ENCODE peak calls at places on chromosome 17, in six cellular contexts. One of them, this sample, is unnamed.

GRCh38 chr17:286571-286970 is 66.0 kb downstream of the RPH3AL start:
- DNase-seq in HuH-7.5: no peak
- DNase-seq in T-helper 1 cell: no peak
- DNase-seq in adrenal gland: peak
- DNase-seq in CD8-positive, alpha-beta T cell: no peak
- DNase-seq in NCI-H2081 treated with DMSO at 0.1 percent for 48 hours: no peak
- DNase-seq in this sample: no peak

GRCh38 chr17:76833747-76834146 is 34.5 kb upstream of the MGAT5B start:
- DNase-seq in adrenal gland: no peak
- DNase-seq in HuH-7.5: no peak
- DNase-seq in NCI-H2081 treated with DMSO at 0.1 percent for 48 hours: no peak
- DNase-seq in CD8-positive, alpha-beta T cell: no peak
- DNase-seq in T-helper 1 cell: no peak
- DNase-seq in this sample: no peak

GRCh38 chr17:81092518-81093095 is 57.7 kb downstream of the BAIAP2 start:
- DNase-seq in NCI-H2081 treated with DMSO at 0.1 percent for 48 hours: no peak
- DNase-seq in T-helper 1 cell: no peak
- DNase-seq in HuH-7.5: no peak
- DNase-seq in adrenal gland: no peak
- DNase-seq in CD8-positive, alpha-beta T cell: no peak
- DNase-seq in this sample: no peak

GRCh38 chr17:83176956-83177583 is 97.7 kb downstream of the METRNL start:
- DNase-seq in T-helper 1 cell: no peak
- DNase-seq in CD8-positive, alpha-beta T cell: no peak
- DNase-seq in adrenal gland: no peak
- DNase-seq in NCI-H2081 treated with DMSO at 0.1 percent for 48 hours: no peak
- DNase-seq in HuH-7.5: no peak
- DNase-seq in this sample: peak

GRCh38 chr17:78897639-78897996 is 5.4 kb downstream of the CEP295NL start:
- DNase-seq in HuH-7.5: no peak
- DNase-seq in CD8-positive, alpha-beta T cell: no peak
- DNase-seq in adrenal gland: no peak
- DNase-seq in T-helper 1 cell: no peak
- DNase-seq in NCI-H2081 treated with DMSO at 0.1 percent for 48 hours: no peak
- DNase-seq in this sample: peak

GRCh38 chr17:44970136-44970737 is 2.1 kb upstream of the C1QL1 start:
- DNase-seq in NCI-H2081 treated with DMSO at 0.1 percent for 48 hours: no peak
- DNase-seq in T-helper 1 cell: no peak
- DNase-seq in CD8-positive, alpha-beta T cell: peak
- DNase-seq in adrenal gland: no peak
- DNase-seq in HuH-7.5: no peak
- DNase-seq in this sample: no peak

GRCh38 chr17:36877774-36878173 is 59.5 kb upstream of the LHX1 start:
- DNase-seq in T-helper 1 cell: no peak
- DNase-seq in adrenal gland: no peak
- DNase-seq in HuH-7.5: no peak
- DNase-seq in NCI-H2081 treated with DMSO at 0.1 percent for 48 hours: no peak
- DNase-seq in CD8-positive, alpha-beta T cell: no peak
- DNase-seq in this sample: no peak

GRCh38 chr17:77055453-77055852 is 85.3 kb upstream of the SEC14L1 start:
- DNase-seq in NCI-H2081 treated with DMSO at 0.1 percent for 48 hours: no peak
- DNase-seq in CD8-positive, alpha-beta T cell: no peak
- DNase-seq in T-helper 1 cell: no peak
- DNase-seq in HuH-7.5: no peak
- DNase-seq in adrenal gland: no peak
- DNase-seq in this sample: no peak

GRCh38 chr17:67546578-67547527 is 169.8 kb downstream of the PITPNC1 start:
- DNase-seq in CD8-positive, alpha-beta T cell: no peak
- DNase-seq in T-helper 1 cell: no peak
- DNase-seq in NCI-H2081 treated with DMSO at 0.1 percent for 48 hours: no peak
- DNase-seq in HuH-7.5: no peak
- DNase-seq in adrenal gland: peak
- DNase-seq in this sample: peak

GRCh38 chr17:38861399-38861843 is 7.9 kb upstream of the RPL23 start:
- DNase-seq in NCI-H2081 treated with DMSO at 0.1 percent for 48 hours: no peak
- DNase-seq in CD8-positive, alpha-beta T cell: no peak
- DNase-seq in HuH-7.5: no peak
- DNase-seq in T-helper 1 cell: no peak
- DNase-seq in adrenal gland: no peak
- DNase-seq in this sample: no peak

GRCh38 chr17:42698736-42699414 is 16.5 kb downstream of the CNTNAP1 start:
- DNase-seq in CD8-positive, alpha-beta T cell: no peak
- DNase-seq in NCI-H2081 treated with DMSO at 0.1 percent for 48 hours: no peak
- DNase-seq in adrenal gland: peak
- DNase-seq in HuH-7.5: no peak
- DNase-seq in T-helper 1 cell: no peak
- DNase-seq in this sample: no peak

This sample was measured in Right ventricle myocardium inferior.